ENCODE peak calls at places on chromosome 19, in eight cellular contexts. One of them, this sample, is unnamed.

GRCh38 chr19:1882089-1882785 is 3.1 kb downstream of the ABHD17A start:
- DNase-seq in GM12865: peak
- DNase-seq in stomach: no peak
- DNase-seq in astrocyte of the hippocampus: no peak
- DNase-seq in EH: no peak
- DNase-seq in retinal pigment epithelial cell: no peak
- DNase-seq in uterus: no peak
- DNase-seq in activated T-helper 2 cell treated with anti-CD3 and anti-CD28 coated beads, Interferon-gamma antibody, Interleukin-2, Interleukin-4, amounts not matched to agents 10 μg/mL and 5 μg/mL and 100 μg/mL, durations not matched to agents 14 hours and 24 hours and 36 hours: peak
- DNase-seq in this sample: peak

GRCh38 chr19:41844601-41845000 is at the start of gene LYPD4:
- DNase-seq in GM12865: peak
- DNase-seq in astrocyte of the hippocampus: no peak
- DNase-seq in stomach: no peak
- DNase-seq in activated T-helper 2 cell treated with anti-CD3 and anti-CD28 coated beads, Interferon-gamma antibody, Interleukin-2, Interleukin-4, amounts not matched to agents 10 μg/mL and 5 μg/mL and 100 μg/mL, durations not matched to agents 14 hours and 24 hours and 36 hours: no peak
- DNase-seq in uterus: no peak
- DNase-seq in retinal pigment epithelial cell: no peak
- DNase-seq in EH: no peak
- DNase-seq in this sample: no peak

GRCh38 chr19:32852216-32852615 is 17.4 kb downstream of the SLC7A9 start:
- DNase-seq in stomach: no peak
- DNase-seq in activated T-helper 2 cell treated with anti-CD3 and anti-CD28 coated beads, Interferon-gamma antibody, Interleukin-2, Interleukin-4, amounts not matched to agents 10 μg/mL and 5 μg/mL and 100 μg/mL, durations not matched to agents 14 hours and 24 hours and 36 hours: no peak
- DNase-seq in EH: no peak
- DNase-seq in retinal pigment epithelial cell: no peak
- DNase-seq in GM12865: no peak
- DNase-seq in uterus: no peak
- DNase-seq in astrocyte of the hippocampus: no peak
- DNase-seq in this sample: no peak

GRCh38 chr19:2164020-2164988 is 571 bp downstream of the DOT1L start:
- DNase-seq in EH: peak
- DNase-seq in uterus: no peak
- DNase-seq in retinal pigment epithelial cell: no peak
- DNase-seq in astrocyte of the hippocampus: no peak
- DNase-seq in activated T-helper 2 cell treated with anti-CD3 and anti-CD28 coated beads, Interferon-gamma antibody, Interleukin-2, Interleukin-4, amounts not matched to agents 10 μg/mL and 5 μg/mL and 100 μg/mL, durations not matched to agents 14 hours and 24 hours and 36 hours: peak
- DNase-seq in stomach: no peak
- DNase-seq in GM12865: peak
- DNase-seq in this sample: peak

GRCh38 chr19:41402010-41402409 is 4.4 kb downstream of the BCKDHA start:
- DNase-seq in EH: no peak
- DNase-seq in retinal pigment epithelial cell: no peak
- DNase-seq in GM12865: no peak
- DNase-seq in astrocyte of the hippocampus: no peak
- DNase-seq in stomach: no peak
- DNase-seq in activated T-helper 2 cell treated with anti-CD3 and anti-CD28 coated beads, Interferon-gamma antibody, Interleukin-2, Interleukin-4, amounts not matched to agents 10 μg/mL and 5 μg/mL and 100 μg/mL, durations not matched to agents 14 hours and 24 hours and 36 hours: no peak
- DNase-seq in uterus: no peak
- DNase-seq in this sample: no peak

GRCh38 chr19:1173160-1173844 is 766 bp downstream of the SBNO2 start:
- DNase-seq in astrocyte of the hippocampus: peak
- DNase-seq in activated T-helper 2 cell treated with anti-CD3 and anti-CD28 coated beads, Interferon-gamma antibody, Interleukin-2, Interleukin-4, amounts not matched to agents 10 μg/mL and 5 μg/mL and 100 μg/mL, durations not matched to agents 14 hours and 24 hours and 36 hours: no peak
- DNase-seq in retinal pigment epithelial cell: no peak
- DNase-seq in EH: no peak
- DNase-seq in GM12865: no peak
- DNase-seq in stomach: no peak
- DNase-seq in uterus: peak
- DNase-seq in this sample: peak

GRCh38 chr19:18637644-18638630 is 1.1 kb downstream of the KLHL26 start:
- DNase-seq in EH: no peak
- DNase-seq in activated T-helper 2 cell treated with anti-CD3 and anti-CD28 coated beads, Interferon-gamma antibody, Interleukin-2, Interleukin-4, amounts not matched to agents 10 μg/mL and 5 μg/mL and 100 μg/mL, durations not matched to agents 14 hours and 24 hours and 36 hours: no peak
- DNase-seq in stomach: peak
- DNase-seq in uterus: no peak
- DNase-seq in GM12865: peak
- DNase-seq in astrocyte of the hippocampus: no peak
- DNase-seq in retinal pigment epithelial cell: no peak
- DNase-seq in this sample: no peak

GRCh38 chr19:29810504-29810871 is 1.3 kb upstream of the CCNE1 start:
- DNase-seq in activated T-helper 2 cell treated with anti-CD3 and anti-CD28 coated beads, Interferon-gamma antibody, Interleukin-2, Interleukin-4, amounts not matched to agents 10 μg/mL and 5 μg/mL and 100 μg/mL, durations not matched to agents 14 hours and 24 hours and 36 hours: no peak
- DNase-seq in astrocyte of the hippocampus: peak
- DNase-seq in GM12865: peak
- DNase-seq in EH: peak
- DNase-seq in uterus: peak
- DNase-seq in retinal pigment epithelial cell: no peak
- DNase-seq in stomach: no peak
- DNase-seq in this sample: no peak

GRCh38 chr19:7106711-7107657 is 37.5 kb downstream of the ZNF557 start:
- DNase-seq in GM12865: no peak
- DNase-seq in astrocyte of the hippocampus: no peak
- DNase-seq in stomach: no peak
- DNase-seq in activated T-helper 2 cell treated with anti-CD3 and anti-CD28 coated beads, Interferon-gamma antibody, Interleukin-2, Interleukin-4, amounts not matched to agents 10 μg/mL and 5 μg/mL and 100 μg/mL, durations not matched to agents 14 hours and 24 hours and 36 hours: no peak
- DNase-seq in EH: no peak
- DNase-seq in retinal pigment epithelial cell: no peak
- DNase-seq in uterus: no peak
- DNase-seq in this sample: no peak

GRCh38 chr19:50791594-50792245 is 1.5 kb downstream of the ACP4 start:
- DNase-seq in stomach: no peak
- DNase-seq in EH: no peak
- DNase-seq in retinal pigment epithelial cell: no peak
- DNase-seq in uterus: no peak
- DNase-seq in activated T-helper 2 cell treated with anti-CD3 and anti-CD28 coated beads, Interferon-gamma antibody, Interleukin-2, Interleukin-4, amounts not matched to agents 10 μg/mL and 5 μg/mL and 100 μg/mL, durations not matched to agents 14 hours and 24 hours and 36 hours: no peak
- DNase-seq in astrocyte of the hippocampus: no peak
- DNase-seq in GM12865: no peak
- DNase-seq in this sample: no peak

GRCh38 chr19:6127716-6128335 is 7.6 kb upstream of the ACSBG2 start:
- DNase-seq in activated T-helper 2 cell treated with anti-CD3 and anti-CD28 coated beads, Interferon-gamma antibody, Interleukin-2, Interleukin-4, amounts not matched to agents 10 μg/mL and 5 μg/mL and 100 μg/mL, durations not matched to agents 14 hours and 24 hours and 36 hours: no peak
- DNase-seq in retinal pigment epithelial cell: no peak
- DNase-seq in EH: no peak
- DNase-seq in stomach: no peak
- DNase-seq in uterus: no peak
- DNase-seq in astrocyte of the hippocampus: no peak
- DNase-seq in GM12865: no peak
- DNase-seq in this sample: no peak

GRCh38 chr19:6100284-6100915 is 9.9 kb downstream of the RFX2 start:
- DNase-seq in retinal pigment epithelial cell: no peak
- DNase-seq in GM12865: peak
- DNase-seq in uterus: no peak
- DNase-seq in activated T-helper 2 cell treated with anti-CD3 and anti-CD28 coated beads, Interferon-gamma antibody, Interleukin-2, Interleukin-4, amounts not matched to agents 10 μg/mL and 5 μg/mL and 100 μg/mL, durations not matched to agents 14 hours and 24 hours and 36 hours: peak
- DNase-seq in astrocyte of the hippocampus: no peak
- DNase-seq in EH: no peak
- DNase-seq in stomach: no peak
- DNase-seq in this sample: peak

GRCh38 chr19:41355802-41356201 is 2.1 kb upstream of the TGFB1 start:
- DNase-seq in GM12865: no peak
- DNase-seq in EH: no peak
- DNase-seq in uterus: no peak
- DNase-seq in activated T-helper 2 cell treated with anti-CD3 and anti-CD28 coated beads, Interferon-gamma antibody, Interleukin-2, Interleukin-4, amounts not matched to agents 10 μg/mL and 5 μg/mL and 100 μg/mL, durations not matched to agents 14 hours and 24 hours and 36 hours: no peak
- DNase-seq in retinal pigment epithelial cell: no peak
- DNase-seq in astrocyte of the hippocampus: no peak
- DNase-seq in stomach: no peak
- DNase-seq in this sample: no peak

GRCh38 chr19:46019270-46019669 is 3.6 kb downstream of the PGLYRP1 start:
- DNase-seq in activated T-helper 2 cell treated with anti-CD3 and anti-CD28 coated beads, Interferon-gamma antibody, Interleukin-2, Interleukin-4, amounts not matched to agents 10 μg/mL and 5 μg/mL and 100 μg/mL, durations not matched to agents 14 hours and 24 hours and 36 hours: no peak
- DNase-seq in stomach: no peak
- DNase-seq in EH: no peak
- DNase-seq in GM12865: no peak
- DNase-seq in astrocyte of the hippocampus: no peak
- DNase-seq in uterus: no peak
- DNase-seq in retinal pigment epithelial cell: no peak
- DNase-seq in this sample: no peak

GRCh38 chr19:36460046-36460445 is 29.3 kb downstream of the ZNF566 start:
- DNase-seq in stomach: no peak
- DNase-seq in GM12865: no peak
- DNase-seq in retinal pigment epithelial cell: no peak
- DNase-seq in uterus: no peak
- DNase-seq in astrocyte of the hippocampus: peak
- DNase-seq in activated T-helper 2 cell treated with anti-CD3 and anti-CD28 coated beads, Interferon-gamma antibody, Interleukin-2, Interleukin-4, amounts not matched to agents 10 μg/mL and 5 μg/mL and 100 μg/mL, durations not matched to agents 14 hours and 24 hours and 36 hours: no peak
- DNase-seq in EH: peak
- DNase-seq in this sample: no peak

GRCh38 chr19:2154587-2155075 is 3.3 kb upstream of the AP3D1 start:
- DNase-seq in astrocyte of the hippocampus: no peak
- DNase-seq in uterus: no peak
- DNase-seq in activated T-helper 2 cell treated with anti-CD3 and anti-CD28 coated beads, Interferon-gamma antibody, Interleukin-2, Interleukin-4, amounts not matched to agents 10 μg/mL and 5 μg/mL and 100 μg/mL, durations not matched to agents 14 hours and 24 hours and 36 hours: no peak
- DNase-seq in EH: peak
- DNase-seq in stomach: no peak
- DNase-seq in GM12865: no peak
- DNase-seq in retinal pigment epithelial cell: peak
- DNase-seq in this sample: no peak

GRCh38 chr19:14112051-14112808 is 5.3 kb downstream of the PRKACA start:
- DNase-seq in EH: no peak
- DNase-seq in activated T-helper 2 cell treated with anti-CD3 and anti-CD28 coated beads, Interferon-gamma antibody, Interleukin-2, Interleukin-4, amounts not matched to agents 10 μg/mL and 5 μg/mL and 100 μg/mL, durations not matched to agents 14 hours and 24 hours and 36 hours: no peak
- DNase-seq in retinal pigment epithelial cell: no peak
- DNase-seq in astrocyte of the hippocampus: no peak
- DNase-seq in uterus: no peak
- DNase-seq in stomach: no peak
- DNase-seq in GM12865: no peak
- DNase-seq in this sample: no peak

GRCh38 chr19:40603071-40603718 is 2.0 kb downstream of the LTBP4 start:
- DNase-seq in retinal pigment epithelial cell: no peak
- DNase-seq in activated T-helper 2 cell treated with anti-CD3 and anti-CD28 coated beads, Interferon-gamma antibody, Interleukin-2, Interleukin-4, amounts not matched to agents 10 μg/mL and 5 μg/mL and 100 μg/mL, durations not matched to agents 14 hours and 24 hours and 36 hours: no peak
- DNase-seq in uterus: no peak
- DNase-seq in stomach: no peak
- DNase-seq in EH: peak
- DNase-seq in astrocyte of the hippocampus: peak
- DNase-seq in GM12865: no peak
- DNase-seq in this sample: peak

GRCh38 chr19:58212336-58213074 is 16.2 kb upstream of the ZNF544 start:
- DNase-seq in retinal pigment epithelial cell: no peak
- DNase-seq in GM12865: no peak
- DNase-seq in stomach: no peak
- DNase-seq in astrocyte of the hippocampus: no peak
- DNase-seq in activated T-helper 2 cell treated with anti-CD3 and anti-CD28 coated beads, Interferon-gamma antibody, Interleukin-2, Interleukin-4, amounts not matched to agents 10 μg/mL and 5 μg/mL and 100 μg/mL, durations not matched to agents 14 hours and 24 hours and 36 hours: no peak
- DNase-seq in uterus: no peak
- DNase-seq in EH: no peak
- DNase-seq in this sample: no peak

GRCh38 chr19:54121259-54121658 is 5.7 kb downstream of the PRPF31 start:
- DNase-seq in astrocyte of the hippocampus: no peak
- DNase-seq in activated T-helper 2 cell treated with anti-CD3 and anti-CD28 coated beads, Interferon-gamma antibody, Interleukin-2, Interleukin-4, amounts not matched to agents 10 μg/mL and 5 μg/mL and 100 μg/mL, durations not matched to agents 14 hours and 24 hours and 36 hours: no peak
- DNase-seq in GM12865: no peak
- DNase-seq in uterus: no peak
- DNase-seq in retinal pigment epithelial cell: no peak
- DNase-seq in stomach: no peak
- DNase-seq in EH: no peak
- DNase-seq in this sample: no peak

GRCh38 chr19:51663650-51664049 is 17.0 kb upstream of the SIGLEC14 start:
- DNase-seq in activated T-helper 2 cell treated with anti-CD3 and anti-CD28 coated beads, Interferon-gamma antibody, Interleukin-2, Interleukin-4, amounts not matched to agents 10 μg/mL and 5 μg/mL and 100 μg/mL, durations not matched to agents 14 hours and 24 hours and 36 hours: no peak
- DNase-seq in uterus: no peak
- DNase-seq in retinal pigment epithelial cell: no peak
- DNase-seq in astrocyte of the hippocampus: no peak
- DNase-seq in GM12865: no peak
- DNase-seq in stomach: no peak
- DNase-seq in EH: no peak
- DNase-seq in this sample: no peak

GRCh38 chr19:30227071-30227621 is 145.0 kb upstream of the ZNF536 start:
- DNase-seq in retinal pigment epithelial cell: no peak
- DNase-seq in EH: no peak
- DNase-seq in stomach: no peak
- DNase-seq in uterus: no peak
- DNase-seq in activated T-helper 2 cell treated with anti-CD3 and anti-CD28 coated beads, Interferon-gamma antibody, Interleukin-2, Interleukin-4, amounts not matched to agents 10 μg/mL and 5 μg/mL and 100 μg/mL, durations not matched to agents 14 hours and 24 hours and 36 hours: peak
- DNase-seq in astrocyte of the hippocampus: peak
- DNase-seq in GM12865: no peak
- DNase-seq in this sample: no peak

GRCh38 chr19:52566588-52566987 is 3.5 kb upstream of the ZNF701 start:
- DNase-seq in activated T-helper 2 cell treated with anti-CD3 and anti-CD28 coated beads, Interferon-gamma antibody, Interleukin-2, Interleukin-4, amounts not matched to agents 10 μg/mL and 5 μg/mL and 100 μg/mL, durations not matched to agents 14 hours and 24 hours and 36 hours: no peak
- DNase-seq in GM12865: no peak
- DNase-seq in EH: peak
- DNase-seq in uterus: no peak
- DNase-seq in retinal pigment epithelial cell: no peak
- DNase-seq in stomach: no peak
- DNase-seq in astrocyte of the hippocampus: no peak
- DNase-seq in this sample: no peak

GRCh38 chr19:3580156-3580955 is 4.9 kb upstream of the GIPC3 start:
- DNase-seq in EH: peak
- DNase-seq in uterus: no peak
- DNase-seq in stomach: no peak
- DNase-seq in retinal pigment epithelial cell: peak
- DNase-seq in GM12865: no peak
- DNase-seq in astrocyte of the hippocampus: peak
- DNase-seq in activated T-helper 2 cell treated with anti-CD3 and anti-CD28 coated beads, Interferon-gamma antibody, Interleukin-2, Interleukin-4, amounts not matched to agents 10 μg/mL and 5 μg/mL and 100 μg/mL, durations not matched to agents 14 hours and 24 hours and 36 hours: no peak
- DNase-seq in this sample: peak

GRCh38 chr19:307111-307531 is 15.9 kb upstream of the PLPP2 start:
- DNase-seq in stomach: no peak
- DNase-seq in retinal pigment epithelial cell: no peak
- DNase-seq in EH: no peak
- DNase-seq in activated T-helper 2 cell treated with anti-CD3 and anti-CD28 coated beads, Interferon-gamma antibody, Interleukin-2, Interleukin-4, amounts not matched to agents 10 μg/mL and 5 μg/mL and 100 μg/mL, durations not matched to agents 14 hours and 24 hours and 36 hours: no peak
- DNase-seq in GM12865: no peak
- DNase-seq in uterus: peak
- DNase-seq in astrocyte of the hippocampus: no peak
- DNase-seq in this sample: no peak

GRCh38 chr19:8575467-8575997 is 1.7 kb downstream of the MYO1F start:
- DNase-seq in astrocyte of the hippocampus: peak
- DNase-seq in stomach: no peak
- DNase-seq in EH: peak
- DNase-seq in activated T-helper 2 cell treated with anti-CD3 and anti-CD28 coated beads, Interferon-gamma antibody, Interleukin-2, Interleukin-4, amounts not matched to agents 10 μg/mL and 5 μg/mL and 100 μg/mL, durations not matched to agents 14 hours and 24 hours and 36 hours: peak
- DNase-seq in uterus: no peak
- DNase-seq in GM12865: no peak
- DNase-seq in retinal pigment epithelial cell: no peak
- DNase-seq in this sample: no peak

GRCh38 chr19:42185281-42185680 is 32.2 kb downstream of the DEDD2 start:
- DNase-seq in activated T-helper 2 cell treated with anti-CD3 and anti-CD28 coated beads, Interferon-gamma antibody, Interleukin-2, Interleukin-4, amounts not matched to agents 10 μg/mL and 5 μg/mL and 100 μg/mL, durations not matched to agents 14 hours and 24 hours and 36 hours: peak
- DNase-seq in stomach: no peak
- DNase-seq in uterus: no peak
- DNase-seq in EH: peak
- DNase-seq in astrocyte of the hippocampus: no peak
- DNase-seq in GM12865: peak
- DNase-seq in retinal pigment epithelial cell: no peak
- DNase-seq in this sample: no peak

GRCh38 chr19:55116232-55117062 is 990 bp downstream of the PPP1R12C start:
- DNase-seq in retinal pigment epithelial cell: no peak
- DNase-seq in activated T-helper 2 cell treated with anti-CD3 and anti-CD28 coated beads, Interferon-gamma antibody, Interleukin-2, Interleukin-4, amounts not matched to agents 10 μg/mL and 5 μg/mL and 100 μg/mL, durations not matched to agents 14 hours and 24 hours and 36 hours: peak
- DNase-seq in astrocyte of the hippocampus: peak
- DNase-seq in GM12865: peak
- DNase-seq in EH: peak
- DNase-seq in stomach: peak
- DNase-seq in uterus: peak
- DNase-seq in this sample: peak

GRCh38 chr19:14476663-14477401 is 1.7 kb upstream of the PTGER1 start:
- DNase-seq in EH: peak
- DNase-seq in astrocyte of the hippocampus: peak
- DNase-seq in activated T-helper 2 cell treated with anti-CD3 and anti-CD28 coated beads, Interferon-gamma antibody, Interleukin-2, Interleukin-4, amounts not matched to agents 10 μg/mL and 5 μg/mL and 100 μg/mL, durations not matched to agents 14 hours and 24 hours and 36 hours: no peak
- DNase-seq in retinal pigment epithelial cell: no peak
- DNase-seq in stomach: peak
- DNase-seq in GM12865: no peak
- DNase-seq in uterus: peak
- DNase-seq in this sample: no peak

GRCh38 chr19:13267889-13268288 is 117.7 kb downstream of the IER2 start:
- DNase-seq in stomach: no peak
- DNase-seq in uterus: no peak
- DNase-seq in EH: no peak
- DNase-seq in astrocyte of the hippocampus: no peak
- DNase-seq in GM12865: no peak
- DNase-seq in activated T-helper 2 cell treated with anti-CD3 and anti-CD28 coated beads, Interferon-gamma antibody, Interleukin-2, Interleukin-4, amounts not matched to agents 10 μg/mL and 5 μg/mL and 100 μg/mL, durations not matched to agents 14 hours and 24 hours and 36 hours: no peak
- DNase-seq in retinal pigment epithelial cell: no peak
- DNase-seq in this sample: no peak

GRCh38 chr19:46697142-46697960 is 19.6 kb downstream of the PRKD2 start:
- DNase-seq in stomach: peak
- DNase-seq in astrocyte of the hippocampus: peak
- DNase-seq in uterus: peak
- DNase-seq in activated T-helper 2 cell treated with anti-CD3 and anti-CD28 coated beads, Interferon-gamma antibody, Interleukin-2, Interleukin-4, amounts not matched to agents 10 μg/mL and 5 μg/mL and 100 μg/mL, durations not matched to agents 14 hours and 24 hours and 36 hours: no peak
- DNase-seq in GM12865: no peak
- DNase-seq in retinal pigment epithelial cell: peak
- DNase-seq in EH: peak
- DNase-seq in this sample: peak

GRCh38 chr19:49434907-49435577 is 6.3 kb downstream of the SLC17A7 start:
- DNase-seq in uterus: no peak
- DNase-seq in retinal pigment epithelial cell: no peak
- DNase-seq in activated T-helper 2 cell treated with anti-CD3 and anti-CD28 coated beads, Interferon-gamma antibody, Interleukin-2, Interleukin-4, amounts not matched to agents 10 μg/mL and 5 μg/mL and 100 μg/mL, durations not matched to agents 14 hours and 24 hours and 36 hours: no peak
- DNase-seq in stomach: no peak
- DNase-seq in EH: peak
- DNase-seq in astrocyte of the hippocampus: no peak
- DNase-seq in GM12865: no peak
- DNase-seq in this sample: peak

GRCh38 chr19:15846923-15847322 is 31.5 kb upstream of the OR10H1 start:
- DNase-seq in stomach: no peak
- DNase-seq in retinal pigment epithelial cell: no peak
- DNase-seq in activated T-helper 2 cell treated with anti-CD3 and anti-CD28 coated beads, Interferon-gamma antibody, Interleukin-2, Interleukin-4, amounts not matched to agents 10 μg/mL and 5 μg/mL and 100 μg/mL, durations not matched to agents 14 hours and 24 hours and 36 hours: no peak
- DNase-seq in GM12865: no peak
- DNase-seq in astrocyte of the hippocampus: no peak
- DNase-seq in EH: no peak
- DNase-seq in uterus: no peak
- DNase-seq in this sample: no peak

GRCh38 chr19:7337380-7338194 is 11.2 kb upstream of the ARHGEF18 start:
- DNase-seq in EH: no peak
- DNase-seq in uterus: no peak
- DNase-seq in activated T-helper 2 cell treated with anti-CD3 and anti-CD28 coated beads, Interferon-gamma antibody, Interleukin-2, Interleukin-4, amounts not matched to agents 10 μg/mL and 5 μg/mL and 100 μg/mL, durations not matched to agents 14 hours and 24 hours and 36 hours: peak
- DNase-seq in astrocyte of the hippocampus: no peak
- DNase-seq in retinal pigment epithelial cell: no peak
- DNase-seq in GM12865: peak
- DNase-seq in stomach: no peak
- DNase-seq in this sample: no peak

This sample was measured in lung microvascular endothelial cell.